ENCODE peak calls at places on chromosomes 7 and 10, in five cellular contexts. O, W, M, I and U are unnamed samples.
A peak's percentile ranks its signal among the peaks of the same experiment; 100 is the strongest.

GRCh38 chr10:122495406-122496340 is 34.3 kb downstream of the HTRA1 start:
- DNase-seq in O (peak; percentile 21), M (peak; percentile 49), I (no peak), W (no peak), U (no peak)

GRCh38 chr10:91796332-91797076 is 1.7 kb upstream of the TNKS2 start:
- DNase-seq in I (no peak), O (no peak), W (peak; percentile 19), M (peak; percentile 39), U (no peak)

GRCh38 chr7:22452142-22452763 is 47.7 kb downstream of the STEAP1B start:
- DNase-seq in M (peak; percentile 49), I (peak; percentile 66), O (peak; percentile 42), W (peak; percentile 57), U (peak; percentile 27)

GRCh38 chr10:60399343-60399742 is 9.7 kb upstream of the ANK3 start:
- DNase-seq in O (no peak), I (no peak), M (no peak), W (no peak), U (no peak)

GRCh38 chr10:115092258-115092554 is 959 bp upstream of the ATRNL1 start:
- DNase-seq in O (no peak), I (no peak), M (no peak), W (no peak), U (no peak)

GRCh38 chr7:93014410-93014809 is 103.4 kb downstream of the SAMD9 start:
- DNase-seq in M (no peak), I (no peak), W (no peak), O (no peak), U (no peak)

GRCh38 chr7:139453673-139454321 is 29.7 kb downstream of the KLRG2 start:
- DNase-seq in W (no peak), M (no peak), O (no peak), I (no peak), U (no peak)

GRCh38 chr10:30527623-30528426 is 93.8 kb downstream of the MAP3K8 start:
- DNase-seq in M (no peak), I (no peak), O (no peak), W (no peak), U (no peak)

GRCh38 chr10:77259475-77259874 is 378.1 kb downstream of the KCNMA1 start:
- DNase-seq in I (no peak), O (no peak), M (no peak), W (no peak), U (no peak)

GRCh38 chr7:131076711-131077170 is 250.9 kb upstream of the MKLN1 start:
- DNase-seq in W (no peak), O (no peak), I (no peak), M (no peak), U (no peak)

GRCh38 chr7:151060416-151061234 is 1.2 kb downstream of the SLC4A2 start:
- DNase-seq in W (no peak), I (no peak), O (no peak), M (no peak), U (no peak)

GRCh38 chr7:81460646-81461045 is 309.2 kb downstream of the HGF start:
- DNase-seq in W (no peak), M (no peak), O (no peak), I (no peak), U (no peak)

GRCh38 chr7:135943266-135943889 is 33.8 kb downstream of the MTPN start:
- DNase-seq in I (no peak), M (no peak), W (no peak), O (no peak), U (no peak)

GRCh38 chr10:110425684-110426293 is 71.9 kb upstream of the DUSP5 start:
- DNase-seq in O (no peak), M (no peak), I (peak; percentile 10), W (no peak), U (no peak)

GRCh38 chr10:131070856-131071255 is 240.7 kb downstream of the TCERG1L start:
- DNase-seq in I (no peak), M (no peak), W (no peak), O (no peak), U (no peak)

GRCh38 chr7:83808982-83809381 is 160.0 kb upstream of the SEMA3E start:
- DNase-seq in O (no peak), W (no peak), I (no peak), M (no peak), U (no peak)

GRCh38 chr7:78090616-78091015 is 292.0 kb downstream of the PHTF2 start:
- DNase-seq in M (no peak), I (no peak), W (no peak), O (no peak), U (no peak)

GRCh38 chr7:25427721-25428120 is 199.4 kb upstream of the NPVF start:
- DNase-seq in I (no peak), O (no peak), W (no peak), M (no peak), U (no peak)

GRCh38 chr10:91123246-91123645 is 97.2 kb upstream of the PCGF5 start:
- DNase-seq in O (no peak), I (no peak), M (no peak), W (no peak), U (no peak)

GRCh38 chr10:116398224-116398623 is 29.4 kb upstream of the PNLIPRP3 start:
- DNase-seq in M (no peak), O (no peak), W (no peak), I (no peak), U (no peak)

GRCh38 chr7:526474-527034 is 6.9 kb upstream of the PDGFA start:
- DNase-seq in I (no peak), M (no peak), W (peak; percentile 15), O (no peak), U (no peak)

GRCh38 chr7:525740-526139 is 6.1 kb upstream of the PDGFA start:
- DNase-seq in O (no peak), M (no peak), I (no peak), W (peak; percentile 12), U (no peak)

GRCh38 chr7:523436-524336 is 4.0 kb upstream of the PDGFA start:
- DNase-seq in M (no peak), O (no peak), I (no peak), W (peak; percentile 19), U (no peak)

GRCh38 chr7:522938-523289 is 3.3 kb upstream of the PDGFA start:
- DNase-seq in O (no peak), I (no peak), M (no peak), W (no peak), U (no peak)

DNA sequence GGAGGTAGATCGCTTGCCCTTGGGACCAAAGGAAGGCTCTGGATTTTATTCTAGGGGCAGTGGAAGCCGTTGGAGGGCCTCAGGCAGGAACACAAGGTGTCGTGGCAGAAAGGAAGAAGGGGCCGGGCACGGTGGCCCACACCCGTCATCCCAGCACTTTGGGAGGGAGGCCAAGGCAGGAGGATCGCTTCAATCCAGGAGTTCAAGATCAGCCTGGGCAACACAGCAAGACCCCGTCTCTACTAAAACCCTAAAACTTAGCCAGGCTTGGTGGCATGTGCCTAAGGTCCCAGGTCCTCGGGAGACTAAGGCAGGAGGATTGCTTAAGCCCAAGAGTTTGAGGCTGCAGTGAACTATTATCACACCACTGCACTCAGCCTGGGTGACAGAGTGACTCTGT is 5.2 kb upstream of the PDGFA start:
- DNase-seq in W (peak; percentile 6), O (no peak), I (no peak), M (no peak), U (no peak)
- H3K27me3 ChIP-seq in W (peaks cover 26% of the 10 kb centered on the region), O (no peaks in the 10 kb centered on the region), I (peaks cover 26% of the 10 kb centered on the region), M (no peaks in the 10 kb centered on the region), U (peaks cover 42% of the 10 kb centered on the region)

GRCh38 chr7:117313582-117313981 is 9.3 kb downstream of the WNT2 start:
- DNase-seq in O (no peak), M (no peak), I (no peak), W (no peak), U (no peak)

GRCh38 chr7:117308891-117309290 is 14.0 kb downstream of the WNT2 start:
- DNase-seq in M (no peak), W (no peak), I (no peak), O (no peak), U (no peak)

DNA sequence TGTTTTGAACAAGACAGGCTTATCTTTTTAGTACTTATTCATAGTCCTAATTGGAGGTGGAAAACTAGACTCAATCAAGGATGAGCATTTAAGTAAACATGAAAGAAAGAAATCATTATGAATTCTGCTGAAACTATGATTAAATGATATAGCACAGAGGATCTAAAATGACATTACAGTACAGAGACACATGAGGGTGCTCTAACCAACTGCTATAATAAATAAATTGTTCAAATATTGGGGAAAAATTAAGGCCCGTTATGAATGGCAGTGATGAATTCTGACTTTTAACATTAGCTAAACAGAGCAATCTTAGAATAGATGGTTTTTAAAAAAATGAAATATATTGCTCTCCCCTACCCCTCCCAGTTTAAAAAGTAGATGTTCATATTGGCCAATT is 10.3 kb downstream of the WNT2 start:
- DNase-seq in O (no peak), W (no peak), M (no peak), I (no peak), U (no peak)
- TF ChIP-seq CTCF in O (peak; percentile 36), W (no peak), M (no peak), I (no peak), U (peak; percentile 45)

DNA sequence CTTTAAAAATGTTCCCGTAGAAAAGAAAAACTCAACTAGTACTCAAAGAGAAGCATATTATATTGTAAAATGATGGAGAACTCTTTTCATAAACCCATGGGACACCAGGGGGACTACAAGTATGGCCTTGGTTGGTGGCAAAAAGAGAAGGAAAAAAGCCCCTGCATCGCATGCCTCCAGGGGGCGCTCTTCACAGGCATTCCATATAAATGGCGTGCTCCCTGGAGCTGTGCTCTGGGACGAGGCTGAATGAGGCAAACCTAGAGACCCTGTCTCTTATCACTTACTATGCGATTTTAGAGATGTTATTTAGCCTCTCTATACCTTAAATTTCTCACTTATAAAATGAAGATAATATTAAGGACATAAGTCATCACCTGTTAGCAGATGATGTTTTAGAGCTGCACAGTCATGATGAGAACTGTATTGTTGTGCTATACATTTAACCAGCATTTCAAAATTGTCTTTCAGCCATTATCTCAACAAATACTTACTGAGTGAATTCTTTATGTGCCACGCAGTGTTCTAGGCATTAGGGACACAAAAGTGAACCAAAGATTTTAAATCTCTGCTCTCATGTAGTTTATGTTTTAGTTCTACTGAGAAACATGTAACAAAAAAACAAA is 105.8 kb downstream of the ARHGAP21 start:
- DNase-seq in M (no peak), W (peak; percentile 63), O (peak; percentile 45), I (peak; percentile 74), U (no peak)
- H3K27me3 ChIP-seq in M (no peaks in the 10 kb centered on the region), W (no peaks in the 10 kb centered on the region), O (no peaks in the 10 kb centered on the region), I (no peaks in the 10 kb centered on the region), U (no peaks in the 10 kb centered on the region)

GRCh38 chr10:7529638-7530037 is 118.8 kb upstream of the SFMBT2 start:
- DNase-seq in I (no peak), M (no peak), W (no peak), O (peak; percentile 4), U (peak; percentile 15)
- TF ChIP-seq CTCF in I (no peak), M (no peak), W (peak; percentile 53), O (no peak), U (peak; percentile 55)